ENCODE peak calls at places on chromosome 1, in seven cellular contexts. O, T, X, M, U, Y and D are unnamed samples.

GRCh38 chr1:182249201-182249676 is 142.4 kb downstream of the GLUL start:
- DNase-seq in T (no peak), O (no peak), X (no peak), U (no peak), Y (no peak), M (peak), D (no peak)

GRCh38 chr1:32273389-32274208 is 18.3 kb upstream of the HDAC1 start:
- DNase-seq in Y (peak), M (no peak), U (no peak), T (no peak), X (no peak), O (peak), D (peak)

GRCh38 chr1:153404768-153405167 is 11.6 kb upstream of the S100A7A start:
- DNase-seq in O (peak), Y (peak), M (peak), U (no peak), X (no peak), T (peak), D (no peak)

GRCh38 chr1:17857109-17857499 is 102.0 kb downstream of the ACTL8 start:
- DNase-seq in U (no peak), Y (no peak), T (no peak), O (no peak), X (no peak), M (no peak), D (no peak)

GRCh38 chr1:80917826-80918225 is 882.9 kb upstream of the ADGRL2 start:
- DNase-seq in Y (no peak), U (no peak), X (no peak), T (no peak), M (no peak), O (no peak), D (no peak)

GRCh38 chr1:9149837-9150581 is 21.1 kb upstream of the GPR157 start:
- DNase-seq in M (no peak), O (no peak), X (no peak), Y (no peak), T (no peak), U (no peak), D (no peak)

GRCh38 chr1:39671793-39672550 is at the start of gene NT5C1A:
- DNase-seq in O (no peak), T (peak), M (peak), Y (peak), U (no peak), X (no peak), D (no peak)

GRCh38 chr1:48920741-48921330 is 144.1 kb upstream of the BEND5 start:
- DNase-seq in U (no peak), M (no peak), T (no peak), Y (no peak), X (no peak), O (no peak), D (no peak)

GRCh38 chr1:67711850-67712202 is 26.8 kb downstream of the GADD45A start:
- DNase-seq in Y (no peak), O (no peak), U (no peak), X (no peak), T (no peak), M (no peak), D (no peak)

GRCh38 chr1:150560011-150560438 is 10.8 kb downstream of the ADAMTSL4 start:
- DNase-seq in O (peak), T (peak), U (no peak), X (no peak), Y (peak), M (peak), D (peak)

GRCh38 chr1:70426154-70427131 is 15.4 kb downstream of the CTH start:
- DNase-seq in T (no peak), U (no peak), M (no peak), Y (no peak), X (no peak), O (no peak), D (no peak)

GRCh38 chr1:7335224-7335879 is 435.7 kb upstream of the VAMP3 start:
- DNase-seq in O (no peak), Y (no peak), X (no peak), U (no peak), T (no peak), M (no peak), D (no peak)

GRCh38 chr1:203625623-203626189 is 926 bp upstream of the ATP2B4 start:
- DNase-seq in X (no peak), M (peak), U (no peak), T (no peak), O (peak), Y (peak), D (no peak)

GRCh38 chr1:232995189-232995588 is 44.8 kb downstream of the NTPCR start:
- DNase-seq in Y (no peak), O (no peak), M (no peak), T (no peak), U (no peak), X (no peak), D (no peak)

GRCh38 chr1:227914801-227915563 is 32.8 kb downstream of the WNT9A start:
- DNase-seq in Y (no peak), O (no peak), X (no peak), M (no peak), U (no peak), T (no peak), D (no peak)

GRCh38 chr1:9453375-9454093 is 85.7 kb upstream of the SLC25A33 start:
- DNase-seq in Y (no peak), O (no peak), U (no peak), M (no peak), T (no peak), X (no peak), D (no peak)

GRCh38 chr1:2469103-2469940 is 6.8 kb upstream of the PLCH2 start:
- DNase-seq in X (no peak), Y (no peak), O (no peak), T (no peak), M (no peak), U (no peak), D (no peak)

GRCh38 chr1:14019461-14019860 is 319.5 kb downstream of the PRDM2 start:
- DNase-seq in U (no peak), O (no peak), Y (no peak), X (no peak), T (no peak), M (no peak), D (no peak)